ENCODE peak calls at places on chromosomes 4 and X, in four cellular contexts. F, P, X and W are unnamed samples. For H3K79me2, the result is how much of the 10 kb centered on the place peaks cover.

GRCh38 chr4:11748169-11748872 is 319.6 kb upstream of the HS3ST1 start:
- DNase-seq in F (no peak), P (no peak), X (no peak), W (no peak)

GRCh38 chr4:87819281-87819919 is 13.4 kb upstream of the MEPE start:
- DNase-seq in F (peak), P (peak), X (no peak), W (peak)

GRCh38 chr4:6779667-6780565 is 2.6 kb upstream of the KIAA0232 start:
- DNase-seq in F (peak), P (peak), X (no peak), W (no peak)

GRCh38 chr4:142743071-142743825 is 102.9 kb downstream of the INPP4B start:
- DNase-seq in F (no peak), P (peak), X (no peak), W (no peak)

GRCh38 chr4:60396680-60397079 is 803.4 kb upstream of the ADGRL3 start:
- DNase-seq in F (no peak), P (no peak), X (no peak), W (no peak)

GRCh38 chr4:33837043-33837442 is 2407.3 kb downstream of the ARAP2 start:
- DNase-seq in F (no peak), P (peak), X (no peak), W (peak)

GRCh38 chr4:133045288-133045687 is 103.8 kb upstream of the PCDH10 start:
- DNase-seq in F (no peak), P (peak), X (no peak), W (no peak)

GRCh38 chr4:156322592-156322991 is 368.9 kb upstream of the CTSO start:
- DNase-seq in F (no peak), P (peak), X (no peak), W (no peak)

GRCh38 chrX:129798888-129799287 is 19.1 kb downstream of the SASH3 start:
- DNase-seq in F (no peak), P (no peak), X (no peak), W (no peak)

GRCh38 chr4:84159767-84160166 is 339.3 kb downstream of the NKX6-1 start:
- DNase-seq in F (peak), P (peak), X (peak), W (no peak)

GRCh38 chr4:118829107-118829506 is 6.8 kb downstream of the SEC24D start:
- DNase-seq in F (no peak), P (no peak), X (no peak), W (no peak)

GRCh38 chr4:119858176-119858575 is 208.5 kb downstream of the MAD2L1 start:
- DNase-seq in F (no peak), P (no peak), X (no peak), W (peak)

GRCh38 chr4:109559625-109559982 is 442 bp upstream of the MCUB start:
- DNase-seq in F (peak), P (peak), X (peak), W (peak)

GRCh38 chrX:143121471-143121870 is 95.7 kb downstream of the SPANXN4 start:
- DNase-seq in F (no peak), P (no peak), X (no peak), W (no peak)

GRCh38 chr4:136864580-136865185 is 667.6 kb downstream of the PCDH18 start:
- DNase-seq in F (no peak), P (peak), X (no peak), W (peak)

GRCh38 chrX:39675619-39676018 is 422.1 kb downstream of the BCOR start:
- DNase-seq in F (no peak), P (no peak), X (no peak), W (no peak)

GRCh38 chrX:123348468-123348867 is 164.4 kb downstream of the GRIA3 start:
- DNase-seq in F (no peak), P (peak), X (no peak), W (no peak)

GRCh38 chr4:132593717-132594400 is 555.2 kb upstream of the PCDH10 start:
- DNase-seq in F (no peak), P (no peak), X (no peak), W (no peak)

GRCh38 chrX:70527610-70528009 is 83.0 kb downstream of the DLG3 start:
- DNase-seq in F (no peak), P (no peak), X (no peak), W (no peak)

GRCh38 chr4:86117781-86118302 is 242.0 kb downstream of the MAPK10 start:
- DNase-seq in F (no peak), P (no peak), X (no peak), W (no peak)

GRCh38 chr4:7947927-7948326 is 8.3 kb upstream of the AFAP1 start:
- DNase-seq in F (no peak), P (no peak), X (no peak), W (no peak)

GRCh38 chr4:57074753-57075152 is 35.4 kb downstream of the IGFBP7 start:
- DNase-seq in F (no peak), P (no peak), X (no peak), W (no peak)

GRCh38 chrX:54602563-54602962 is 72.5 kb downstream of the GNL3L start:
- DNase-seq in F (no peak), P (no peak), X (no peak), W (no peak)

GRCh38 chr4:7358100-7358735 is 76.5 kb downstream of the PSAPL1 start:
- DNase-seq in F (no peak), P (peak), X (no peak), W (peak)

GRCh38 chrX:13088155-13088485 is 43.7 kb upstream of the FAM9C start:
- DNase-seq in F (no peak), P (no peak), X (no peak), W (no peak)

GRCh38 chrX:80223922-80224579 is 196.2 kb upstream of the TENT5D start:
- DNase-seq in F (no peak), P (peak), X (no peak), W (no peak)

GRCh38 chr4:80180743-80181142 is 16.6 kb upstream of the PRDM8 start:
- DNase-seq in F (no peak), P (no peak), X (no peak), W (no peak)

GRCh38 chr4:4271912-4272311 is 18.0 kb downstream of the LYAR start:
- DNase-seq in F (no peak), P (peak), X (no peak), W (peak)

GRCh38 chrX:40984962-40985361 is 100.3 kb upstream of the USP9X start:
- DNase-seq in F (no peak), P (no peak), X (no peak), W (no peak)

GRCh38 chrX:109839694-109840358 is 106.8 kb upstream of the ACSL4 start:
- DNase-seq in F (peak), P (peak), X (peak), W (peak)

GRCh38 chr4:47642985-47643745 is 158.1 kb downstream of the ATP10D start:
- DNase-seq in F (no peak), P (no peak), X (no peak), W (no peak)

GRCh38 chrX:104330966-104331365 is 76.2 kb upstream of the ESX1 start:
- DNase-seq in F (no peak), P (no peak), X (no peak), W (peak)

GRCh38 chr4:94504545-94504944 is 52.8 kb downstream of the PDLIM5 start:
- DNase-seq in F (no peak), P (no peak), X (no peak), W (no peak)

GRCh38 chr4:172202480-172203076 is 389.4 kb downstream of the GALNTL6 start:
- DNase-seq in F (no peak), P (peak), X (no peak), W (no peak)

GRCh38 chrX:15269618-15270521 is at the start of gene ASB9:
- DNase-seq in F (peak), P (peak), X (peak), W (peak)

GRCh38 chrX:86369847-86370630 is 221.8 kb downstream of the DACH2 start:
- DNase-seq in F (no peak), P (no peak), X (no peak), W (no peak)

GRCh38 chr4:172750910-172751309 is 417.7 kb upstream of the GALNT7 start:
- DNase-seq in F (no peak), P (no peak), X (no peak), W (no peak)

GRCh38 chrX:120514236-120514635 is 45.1 kb upstream of the LAMP2 start:
- DNase-seq in F (peak), P (peak), X (no peak), W (peak)

GRCh38 chrX:96372313-96373046 is 312.2 kb upstream of the DIAPH2 start:
- DNase-seq in F (peak), P (peak), X (no peak), W (peak)

GRCh38 chr4:169252339-169253086 is 18.2 kb downstream of the SH3RF1 start:
- DNase-seq in F (no peak), P (peak), X (no peak), W (no peak)

GRCh38 chr4:169251291-169252235 is 19.2 kb downstream of the SH3RF1 start:
- DNase-seq in F (peak), P (peak), X (no peak), W (no peak)

GRCh38 chr4:169249214-169249973 is 21.4 kb downstream of the SH3RF1 start:
- DNase-seq in F (no peak), P (no peak), X (no peak), W (no peak)

GRCh38 chr4:169248645-169249044 is 22.1 kb downstream of the SH3RF1 start:
- DNase-seq in F (no peak), P (no peak), X (no peak), W (no peak)

GRCh38 chr4:169250796-169251195 is 20.0 kb downstream of the SH3RF1 start:
- DNase-seq in F (no peak), P (no peak), X (no peak), W (no peak)
- H3K79me2 ChIP-seq in F (under half), P (under half), X (under half), W (under half)

GRCh38 chr4:24768604-24769003 is 26.8 kb upstream of the SOD3 start:
- DNase-seq in F (no peak), P (no peak), X (no peak), W (no peak)

GRCh38 chr4:24772952-24773351 is 22.4 kb upstream of the SOD3 start:
- DNase-seq in F (no peak), P (no peak), X (no peak), W (no peak)

GRCh38 chr4:24772061-24772705 is 23.2 kb upstream of the SOD3 start:
- DNase-seq in F (no peak), P (no peak), X (no peak), W (no peak)

GRCh38 chr4:24770111-24770584 is 25.2 kb upstream of the SOD3 start:
- DNase-seq in F (no peak), P (peak), X (no peak), W (no peak)

DNA sequence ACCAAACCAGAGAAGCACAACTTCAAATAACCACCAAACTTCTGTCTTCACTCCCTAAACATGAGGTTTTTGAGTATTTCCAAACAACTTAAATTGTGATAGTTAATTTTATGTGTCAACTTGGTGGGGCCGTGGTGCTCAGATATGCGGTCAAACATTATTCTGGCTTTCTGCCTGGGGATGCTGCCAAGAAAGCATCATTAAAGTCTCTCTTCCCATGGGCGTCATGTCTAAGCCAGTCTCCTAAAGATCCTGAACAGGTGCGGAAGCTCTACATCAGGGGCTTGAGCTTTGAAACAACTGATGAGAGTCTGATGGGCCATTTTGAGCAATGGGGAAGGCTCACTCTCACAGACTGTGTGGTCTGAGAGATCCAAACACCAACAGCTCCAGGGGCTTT is 24.1 kb upstream of the SOD3 start:
- DNase-seq in F (no peak), P (no peak), X (no peak), W (no peak)
- H4K8ac ChIP-seq in F (no peak), P (no peak), X (no peak), W (no peak)

GRCh38 chr4:185552254-185552653 is 16.9 kb upstream of the PDLIM3 start:
- DNase-seq in F (no peak), P (no peak), X (no peak), W (no peak)
- H3K23ac ChIP-seq in F (no peak), P (no peak), X (no peak), W (no peak)

GRCh38 chr4:147823135-147823534 is 91.2 kb downstream of the ARHGAP10 start:
- DNase-seq in F (no peak), P (no peak), X (no peak), W (no peak)

GRCh38 chr4:147826288-147826646 is 94.4 kb downstream of the ARHGAP10 start:
- DNase-seq in F (no peak), P (no peak), X (no peak), W (no peak)

GRCh38 chr4:147824316-147824715 is 92.4 kb downstream of the ARHGAP10 start:
- DNase-seq in F (no peak), P (no peak), X (no peak), W (no peak)

GRCh38 chr4:147825451-147826287 is 93.8 kb downstream of the ARHGAP10 start:
- DNase-seq in F (no peak), P (no peak), X (no peak), W (peak)

GRCh38 chr4:147824884-147825283 is 93.0 kb downstream of the ARHGAP10 start:
- DNase-seq in F (no peak), P (no peak), X (no peak), W (no peak)
- H3K79me2 ChIP-seq in F (under half), P (under half), X (under half), W (under half)